ENCODE peak calls at places on chromosomes 16 and 17, in five cellular contexts. N, X, J, L and M are unnamed samples.

GRCh38 chr17:43591750-43592562 is 45.8 kb upstream of the ETV4 start:
- DNase-seq in J (peak; percentile 90), N (peak; percentile 20), X (no peak), L (peak; percentile 62), M (peak; percentile 43)

GRCh38 chr16:57807968-57808528 is 5.8 kb upstream of the KIFC3 start:
- DNase-seq in L (peak; percentile 87), N (peak; percentile 63), J (peak; percentile 54), X (peak; percentile 69), M (peak; percentile 94)

GRCh38 chr16:86598607-86599318 is 20.4 kb downstream of the FOXL1 start:
- DNase-seq in X (no peak), L (no peak), N (no peak), J (no peak), M (no peak)

GRCh38 chr17:41331606-41332005 is 16.1 kb upstream of the KRTAP17-1 start:
- DNase-seq in N (no peak), L (no peak), J (no peak), X (peak; percentile 28), M (no peak)

GRCh38 chr17:76345377-76345945 is 8.3 kb downstream of the PRPSAP1 start:
- DNase-seq in X (no peak), J (no peak), L (no peak), N (no peak), M (no peak)

GRCh38 chr16:86604436-86605220 is 26.3 kb downstream of the FOXL1 start:
- DNase-seq in N (peak; percentile 33), J (no peak), X (no peak), L (no peak), M (no peak)

GRCh38 chr17:76000016-76000754 is 470 bp upstream of the CDK3 start:
- DNase-seq in L (no peak), J (peak; percentile 39), N (peak; percentile 70), X (peak; percentile 97), M (peak; percentile 53)

GRCh38 chr17:71966459-71967313 is 154.1 kb upstream of the SOX9 start:
- DNase-seq in X (no peak), L (peak; percentile 28), N (no peak), J (no peak), M (no peak)

GRCh38 chr17:57924677-57925076 is 30.5 kb downstream of the CUEDC1 start:
- DNase-seq in L (no peak), J (no peak), X (no peak), N (no peak), M (no peak)

GRCh38 chr16:67226804-67227566 is at the start of gene TMEM208:
- DNase-seq in L (peak; percentile 98), X (peak; percentile 99), J (peak; percentile 98), N (peak; percentile 99), M (peak; percentile 98)

DNA sequence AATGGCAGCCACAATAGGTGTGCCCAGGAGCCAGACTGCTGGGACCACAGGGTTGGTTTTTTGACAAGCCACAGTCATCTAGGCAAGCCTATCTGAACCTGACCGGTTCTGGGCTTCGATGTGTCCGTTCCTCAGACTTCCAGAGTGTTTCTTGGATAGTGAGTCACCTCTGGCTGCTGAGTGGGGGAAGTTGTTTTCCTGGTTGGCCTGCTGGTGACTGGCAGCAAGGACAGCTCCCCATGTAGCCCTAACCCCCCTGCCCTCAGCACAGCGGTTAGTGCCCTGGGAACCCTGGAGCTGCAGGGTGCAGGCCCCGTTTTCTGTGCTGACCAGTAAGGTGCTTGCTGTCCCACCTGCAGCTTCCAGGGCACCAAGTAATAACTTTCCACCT is 65.5 kb downstream of the PLD6 start:
- DNase-seq in N (no peak), J (peak; percentile 73), X (no peak), L (peak; percentile 72), M (peak; percentile 68)
- TF ChIP-seq CTCF in N (no peak), J (peak; percentile 15), X (no peak), L (peak; percentile 25), M (peak; percentile 28)

GRCh38 chr16:88799569-88800276 is 3.9 kb upstream of the CDT1 start:
- DNase-seq in N (no peak), L (no peak), X (no peak), J (no peak), M (no peak)
- H3K4me3 ChIP-seq in N (no peak overlapping the region), L (no peak overlapping the region), X (no peak overlapping the region), J (no peak overlapping the region), M (no peak overlapping the region)

DNA sequence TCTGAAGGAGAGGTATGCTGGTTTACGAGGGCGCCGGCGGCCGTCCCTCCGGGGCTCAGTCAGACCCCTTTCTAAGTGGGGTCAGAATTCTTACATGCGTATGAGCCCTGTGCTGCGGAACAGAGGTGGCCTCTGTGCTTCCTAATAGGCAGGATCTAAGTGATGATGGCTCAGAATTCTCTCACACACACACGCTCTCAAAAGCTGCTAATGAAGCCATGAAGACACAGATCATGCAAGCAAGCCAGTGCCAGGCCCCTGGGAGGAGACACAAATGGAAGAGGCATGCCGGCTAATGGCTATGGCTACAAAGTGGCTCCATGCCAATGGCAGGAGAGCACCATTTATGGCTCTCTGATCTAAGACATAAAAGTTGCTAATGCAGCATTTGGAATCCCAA is 24.7 kb downstream of the NPLOC4 start:
- DNase-seq in X (no peak), J (no peak), L (no peak), N (no peak), M (no peak)
- TF ChIP-seq CTCF in X (no peak), J (no peak), L (no peak), N (no peak), M (no peak)

GRCh38 chr16:47459603-47460002 is 1.3 kb downstream of the ITFG1 start:
- DNase-seq in L (no peak), J (no peak), X (no peak), N (no peak), M (no peak)
- H3K4me3 ChIP-seq in L (no peak overlapping the region), J (no peak overlapping the region), X (peak overlapping the region; percentile 91), N (peak overlapping the region; percentile 93), M (no peak overlapping the region)